ENCODE peak calls at places on chromosomes 6 and 20, in four cellular contexts. One of them, this sample, is unnamed.

GRCh38 chr6:89290401-89291155 is 24.5 kb downstream of the GABRR2 start:
- DNase-seq in GM12878: no peak
- DNase-seq in K562: no peak
- DNase-seq in H1: no peak
- DNase-seq in this sample: no peak

GRCh38 chr6:137787016-137787415 is 80.0 kb upstream of the TNFAIP3 start:
- DNase-seq in GM12878: no peak
- DNase-seq in K562: no peak
- DNase-seq in H1: no peak
- DNase-seq in this sample: no peak

GRCh38 chr20:53712212-53712977 is 118.8 kb upstream of the ZNF217 start:
- DNase-seq in GM12878: no peak
- DNase-seq in K562: no peak
- DNase-seq in H1: no peak
- DNase-seq in this sample: no peak

GRCh38 chr6:169671563-169671962 is 30.3 kb downstream of the WDR27 start:
- DNase-seq in GM12878: no peak
- DNase-seq in K562: no peak
- DNase-seq in H1: no peak
- DNase-seq in this sample: no peak

GRCh38 chr6:35907750-35908149 is 13.1 kb downstream of the SRPK1 start:
- DNase-seq in GM12878: no peak
- DNase-seq in K562: no peak
- DNase-seq in H1: no peak
- DNase-seq in this sample: no peak

GRCh38 chr6:116074732-116075387 is 14.2 kb upstream of the FRK start:
- DNase-seq in GM12878: no peak
- DNase-seq in K562: no peak
- DNase-seq in H1: no peak
- DNase-seq in this sample: no peak

GRCh38 chr6:41785689-41786450 is 1.6 kb upstream of the TOMM6 start:
- DNase-seq in GM12878: no peak
- DNase-seq in K562: no peak
- DNase-seq in H1: no peak
- DNase-seq in this sample: no peak

GRCh38 chr6:40256831-40257230 is 322.6 kb upstream of the MOCS1 start:
- DNase-seq in GM12878: no peak
- DNase-seq in K562: no peak
- DNase-seq in H1: no peak
- DNase-seq in this sample: no peak

GRCh38 chr6:348860-349396 is 42.6 kb upstream of the IRF4 start:
- DNase-seq in GM12878: no peak
- DNase-seq in K562: no peak
- DNase-seq in H1: no peak
- DNase-seq in this sample: no peak

GRCh38 chr6:119110601-119111548 is 32.4 kb upstream of the FAM184A start:
- DNase-seq in GM12878: peak; percentile 28
- DNase-seq in K562: peak; percentile 58
- DNase-seq in H1: no peak
- DNase-seq in this sample: peak; percentile 44

DNA sequence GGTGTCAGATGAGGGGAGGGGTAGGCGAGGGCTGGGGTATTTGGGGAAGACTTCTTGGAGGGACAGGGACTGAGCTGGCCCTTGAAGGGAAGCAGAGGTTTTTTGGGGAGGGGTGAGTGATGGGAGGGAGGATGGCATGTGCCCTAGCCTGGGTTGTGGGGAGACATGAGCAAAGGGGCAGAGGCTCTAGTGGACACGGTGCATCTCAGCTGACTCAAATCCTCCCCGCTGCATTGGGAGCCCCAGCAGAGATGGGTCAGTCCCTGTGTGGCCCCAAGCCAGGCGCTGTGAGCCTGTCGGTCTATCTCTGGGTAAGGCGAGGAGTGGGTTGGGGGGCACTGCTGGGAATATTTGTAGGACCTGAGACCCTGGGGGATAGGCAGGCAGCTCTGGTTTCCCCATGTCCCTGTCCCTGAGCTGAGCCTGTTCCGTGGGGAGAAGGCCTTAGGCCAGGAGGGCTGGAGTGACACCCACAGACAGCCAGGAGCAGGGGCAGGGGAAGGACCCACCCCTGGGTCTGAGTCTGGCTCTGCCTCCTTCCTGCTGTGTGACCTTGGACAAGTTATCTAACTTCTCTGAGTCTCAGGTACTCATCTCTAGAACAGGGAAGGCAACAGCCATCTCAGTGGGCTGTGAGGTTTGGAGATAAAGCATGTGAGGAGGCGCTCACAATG is 36.0 kb downstream of the SPDEF start:
- DNase-seq in GM12878: no peak
- DNase-seq in K562: no peak
- DNase-seq in H1: no peak
- DNase-seq in this sample: no peak
- TF ChIP-seq SIN3A in GM12878: no peak
- TF ChIP-seq SIN3A in K562: no peak
- TF ChIP-seq SIN3A in H1: no peak
- TF ChIP-seq SIN3A in this sample: no peak

DNA sequence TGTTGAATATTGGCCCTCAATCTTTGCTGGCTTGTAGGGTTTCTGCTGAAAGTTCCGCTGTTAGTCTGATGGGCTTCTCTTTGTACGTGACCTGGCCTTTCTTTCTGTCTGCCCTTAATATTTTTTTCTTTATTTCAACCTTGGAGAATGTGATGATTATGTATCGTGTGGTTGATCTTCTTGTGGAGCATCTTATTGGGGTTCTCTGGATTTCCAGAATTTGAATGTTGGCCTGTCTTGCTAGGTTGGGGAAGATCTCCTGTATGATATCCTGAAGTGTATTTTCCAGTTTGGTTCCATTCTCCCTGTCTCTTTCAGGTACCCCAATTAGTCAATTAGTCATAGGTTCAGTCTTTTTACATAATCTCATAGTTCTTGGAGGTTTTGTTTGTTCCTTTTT is 22.6 kb upstream of the MOXD1 start:
- DNase-seq in GM12878: no peak
- DNase-seq in K562: no peak
- DNase-seq in H1: no peak
- DNase-seq in this sample: no peak
- TF ChIP-seq EGR1 in GM12878: no peak
- TF ChIP-seq EGR1 in K562: no peak
- TF ChIP-seq EGR1 in H1: no peak
- TF ChIP-seq EGR1 in this sample: no peak

DNA sequence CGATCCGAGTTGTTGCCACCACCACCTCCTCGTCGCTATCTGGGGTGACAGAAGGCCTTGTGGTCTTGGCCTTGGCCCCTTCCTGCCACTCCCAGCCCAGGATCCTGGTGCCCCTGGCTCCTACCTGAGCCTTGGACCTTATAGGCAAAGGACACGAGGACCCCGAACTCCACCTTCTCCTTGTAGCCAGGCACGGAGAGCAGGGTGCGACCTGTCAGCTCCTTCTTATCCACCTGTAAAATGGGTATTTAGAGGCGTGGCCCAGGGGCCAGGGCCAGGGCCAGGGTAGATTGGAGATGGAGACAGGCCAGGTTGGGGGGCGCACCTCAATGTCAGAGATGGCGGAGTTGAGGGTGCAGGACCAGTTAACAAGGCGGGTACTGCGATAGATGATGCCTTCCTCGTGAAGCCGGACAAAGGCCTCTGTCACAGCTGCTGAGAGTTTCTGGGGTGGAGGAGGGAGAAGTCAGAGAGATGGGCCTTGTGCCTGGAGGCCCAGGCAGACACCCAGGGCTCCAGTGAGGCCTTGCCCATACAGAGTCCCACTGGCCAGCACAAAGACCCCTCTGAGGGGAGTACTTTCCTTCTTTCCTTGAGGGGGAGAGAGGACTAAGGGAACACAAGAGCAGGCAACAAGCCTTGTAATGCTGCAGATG is 7.3 kb upstream of the VWA7 start:
- DNase-seq in GM12878: no peak
- DNase-seq in K562: no peak
- DNase-seq in H1: no peak
- DNase-seq in this sample: no peak
- TF ChIP-seq SIN3A in GM12878: no peak
- TF ChIP-seq SIN3A in K562: no peak
- TF ChIP-seq SIN3A in H1: no peak
- TF ChIP-seq SIN3A in this sample: no peak

GRCh38 chr20:8723296-8723695 is 345.6 kb upstream of the PLCB4 start:
- DNase-seq in GM12878: no peak
- DNase-seq in K562: no peak
- DNase-seq in H1: no peak
- DNase-seq in this sample: no peak

GRCh38 chr20:8720089-8720488 is 348.8 kb upstream of the PLCB4 start:
- DNase-seq in GM12878: no peak
- DNase-seq in K562: no peak
- DNase-seq in H1: no peak
- DNase-seq in this sample: no peak

GRCh38 chr20:8724884-8725283 is 344.0 kb upstream of the PLCB4 start:
- DNase-seq in GM12878: no peak
- DNase-seq in K562: no peak
- DNase-seq in H1: no peak
- DNase-seq in this sample: no peak

GRCh38 chr20:8721098-8721497 is 347.8 kb upstream of the PLCB4 start:
- DNase-seq in GM12878: peak; percentile 7
- DNase-seq in K562: no peak
- DNase-seq in H1: no peak
- DNase-seq in this sample: peak; percentile 18

GRCh38 chr20:8722277-8722928 is 346.5 kb upstream of the PLCB4 start:
- DNase-seq in GM12878: peak; percentile 30
- DNase-seq in K562: peak; percentile 35
- DNase-seq in H1: no peak
- DNase-seq in this sample: peak; percentile 59
- TF ChIP-seq EGR1 in GM12878: no peak
- TF ChIP-seq EGR1 in K562: no peak
- TF ChIP-seq EGR1 in H1: no peak
- TF ChIP-seq EGR1 in this sample: no peak